ENCODE peak calls at places on chromosome 3, in five cellular contexts. K is GM12864, G is fibroblast of pulmonary artery, F is fibroblast of mammary gland, N is sigmoid colon. V is an unnamed sample.

GRCh38 chr3:12292770-12293169 is 3.9 kb downstream of the PPARG start:
- DNase-seq in K (no peak), G (no peak), F (no peak), N (no peak), V (no peak)

GRCh38 chr3:183444748-183445147 is 16.3 kb upstream of the MCF2L2 start:
- DNase-seq in K (no peak), G (no peak), F (no peak), N (no peak), V (no peak)

GRCh38 chr3:17639765-17640164 is 102.7 kb downstream of the TBC1D5 start:
- DNase-seq in K (no peak), G (peak), F (peak), N (no peak), V (no peak)

GRCh38 chr3:104908761-104909160 is 457.9 kb upstream of the ALCAM start:
- DNase-seq in K (no peak), G (peak), F (no peak), N (no peak), V (no peak)

GRCh38 chr3:98772022-98772421 is 8.9 kb downstream of the ST3GAL6 start:
- DNase-seq in K (no peak), G (no peak), F (no peak), N (no peak), V (no peak)

GRCh38 chr3:11434017-11434526 is 161.9 kb downstream of the ATG7 start:
- DNase-seq in K (no peak), G (peak), F (peak), N (peak), V (no peak)

GRCh38 chr3:36944012-36944640 is 728 bp downstream of the TRANK1 start:
- DNase-seq in K (no peak), G (peak), F (peak), N (peak), V (peak)

GRCh38 chr3:73955671-73956070 is 330.9 kb upstream of the PDZRN3 start:
- DNase-seq in K (no peak), G (no peak), F (no peak), N (no peak), V (no peak)

GRCh38 chr3:142448424-142448823 is 587 bp upstream of the XRN1 start:
- DNase-seq in K (no peak), G (no peak), F (no peak), N (no peak), V (no peak)

GRCh38 chr3:157793745-157794144 is 290.5 kb upstream of the VEPH1 start:
- DNase-seq in K (no peak), G (no peak), F (no peak), N (no peak), V (no peak)

GRCh38 chr3:136149569-136150136 is 46.5 kb downstream of the MSL2 start:
- DNase-seq in K (no peak), G (peak), F (peak), N (no peak), V (no peak)

GRCh38 chr3:62562596-62562995 is 189.2 kb upstream of the FEZF2 start:
- DNase-seq in K (no peak), G (peak), F (peak), N (no peak), V (no peak)

GRCh38 chr3:8739757-8740508 is 6.3 kb downstream of the CAV3 start:
- DNase-seq in K (no peak), G (peak), F (peak), N (no peak), V (no peak)

GRCh38 chr3:13401149-13401548 is 19.0 kb downstream of the NUP210 start:
- DNase-seq in K (no peak), G (no peak), F (no peak), N (no peak), V (no peak)

GRCh38 chr3:23484386-23484785 is 281.3 kb downstream of the UBE2E2 start:
- DNase-seq in K (no peak), G (peak), F (no peak), N (no peak), V (no peak)

GRCh38 chr3:28077566-28077965 is 163.9 kb upstream of the CMC1 start:
- DNase-seq in K (no peak), G (peak), F (peak), N (no peak), V (no peak)

GRCh38 chr3:143507735-143508580 is 340.3 kb downstream of the SLC9A9 start:
- DNase-seq in K (no peak), G (peak), F (peak), N (no peak), V (no peak)

GRCh38 chr3:185502987-185503386 is 4.2 kb upstream of the TMEM41A start:
- DNase-seq in K (no peak), G (no peak), F (no peak), N (no peak), V (no peak)

GRCh38 chr3:170642882-170643601 is 57.2 kb upstream of the SLC7A14 start:
- DNase-seq in K (no peak), G (no peak), F (no peak), N (no peak), V (no peak)

GRCh38 chr3:61924065-61924740 is 362.8 kb downstream of the PTPRG start:
- DNase-seq in K (no peak), G (no peak), F (no peak), N (no peak), V (no peak)

DNA sequence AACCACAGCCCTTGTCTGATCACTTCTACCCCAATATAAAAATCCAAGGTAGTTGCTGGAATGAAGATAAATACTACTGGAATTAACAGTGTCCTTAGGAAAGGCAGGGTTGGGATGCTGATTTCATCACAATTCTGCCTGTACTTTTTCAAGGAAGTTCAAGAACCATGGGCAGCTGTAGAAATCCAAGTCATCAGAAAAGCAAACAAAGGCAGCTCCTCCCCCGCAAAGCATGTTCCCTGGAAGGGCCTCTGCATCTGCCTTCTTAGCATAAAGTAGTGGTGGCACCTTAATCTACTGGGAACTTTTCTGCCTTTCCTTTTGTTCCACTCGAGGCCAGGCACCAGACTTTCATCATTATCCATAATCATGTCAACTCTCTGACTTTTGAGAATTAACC is 54.4 kb downstream of the ERC2 start:
- DNase-seq in K (no peak), G (peak), F (no peak), N (no peak), V (no peak)
- TF ChIP-seq CTCF in K (no peak), G (no peak), F (no peak), N (no peak), V (no peak)

DNA sequence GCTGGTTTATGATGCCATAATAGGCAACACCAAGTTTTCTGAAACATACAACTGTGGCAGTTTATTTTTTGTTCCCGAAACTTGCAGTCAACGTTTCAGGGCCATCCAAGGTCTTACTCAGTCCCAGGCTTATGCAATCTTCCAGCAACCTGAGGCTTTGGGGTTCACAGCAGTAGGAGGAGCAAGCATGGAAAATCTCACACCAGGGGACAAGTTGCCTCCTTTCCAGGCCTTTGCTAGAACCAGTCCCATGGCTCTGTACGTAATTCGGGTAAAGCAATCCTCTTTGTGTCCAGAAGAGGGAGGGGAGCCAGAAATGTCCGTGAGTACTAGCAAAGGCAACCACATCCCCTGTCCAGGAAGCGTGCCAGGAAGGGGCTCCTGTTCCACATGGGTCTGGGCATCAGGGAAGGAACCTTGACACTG is 4.7 kb upstream of the FAM240A start:
- DNase-seq in K (no peak), G (no peak), F (peak), N (no peak), V (no peak)
- TF ChIP-seq CTCF in K (peak), G (peak), F (peak), N (no peak), V (no peak)

GRCh38 chr3:128549283-128550112 is 56.5 kb upstream of the GATA2 start:
- DNase-seq in K (no peak), G (peak), F (peak), N (no peak), V (no peak)

GRCh38 chr3:128550113-128550440 is 57.1 kb upstream of the GATA2 start:
- DNase-seq in K (no peak), G (no peak), F (no peak), N (no peak), V (no peak)

GRCh38 chr3:128551464-128551863 is 58.5 kb upstream of the GATA2 start:
- DNase-seq in K (no peak), G (no peak), F (no peak), N (no peak), V (no peak)

GRCh38 chr3:128551872-128552271 is 58.9 kb upstream of the GATA2 start:
- DNase-seq in K (no peak), G (peak), F (no peak), N (no peak), V (no peak)

GRCh38 chr3:128550471-128551126 is 57.6 kb upstream of the GATA2 start:
- DNase-seq in K (no peak), G (no peak), F (no peak), N (no peak), V (no peak)
- TF ChIP-seq CTCF in K (no peak), G (no peak), F (no peak), N (no peak), V (no peak)

DNA sequence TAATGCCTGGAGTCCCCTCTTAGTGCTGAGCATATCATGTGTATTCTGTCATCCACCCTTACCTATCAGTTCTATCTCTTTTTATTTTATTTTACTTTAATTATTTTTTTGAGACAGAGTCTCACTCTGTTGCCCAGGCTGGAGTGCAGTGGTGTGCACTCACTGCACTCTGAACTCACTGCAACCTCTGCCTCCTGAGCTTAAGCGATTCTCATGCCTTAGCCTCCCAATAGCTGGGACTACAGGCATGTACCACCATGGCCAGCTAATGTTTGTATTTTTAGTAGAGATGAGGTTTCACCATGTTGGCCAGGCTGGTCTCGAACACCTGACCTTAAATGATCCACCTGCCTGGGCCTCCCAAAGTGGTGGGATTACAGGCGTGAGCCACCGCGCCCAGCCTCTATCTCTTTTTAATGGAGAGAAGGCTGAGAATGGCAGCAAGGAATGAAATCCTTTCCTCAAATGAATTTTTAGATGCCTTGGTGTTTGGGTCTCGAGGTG is 11.4 kb downstream of the SACM1L start:
- DNase-seq in K (no peak), G (no peak), F (no peak), N (no peak), V (no peak)
- TF ChIP-seq CTCF in K (no peak), G (no peak), F (no peak), N (no peak), V (no peak)

DNA sequence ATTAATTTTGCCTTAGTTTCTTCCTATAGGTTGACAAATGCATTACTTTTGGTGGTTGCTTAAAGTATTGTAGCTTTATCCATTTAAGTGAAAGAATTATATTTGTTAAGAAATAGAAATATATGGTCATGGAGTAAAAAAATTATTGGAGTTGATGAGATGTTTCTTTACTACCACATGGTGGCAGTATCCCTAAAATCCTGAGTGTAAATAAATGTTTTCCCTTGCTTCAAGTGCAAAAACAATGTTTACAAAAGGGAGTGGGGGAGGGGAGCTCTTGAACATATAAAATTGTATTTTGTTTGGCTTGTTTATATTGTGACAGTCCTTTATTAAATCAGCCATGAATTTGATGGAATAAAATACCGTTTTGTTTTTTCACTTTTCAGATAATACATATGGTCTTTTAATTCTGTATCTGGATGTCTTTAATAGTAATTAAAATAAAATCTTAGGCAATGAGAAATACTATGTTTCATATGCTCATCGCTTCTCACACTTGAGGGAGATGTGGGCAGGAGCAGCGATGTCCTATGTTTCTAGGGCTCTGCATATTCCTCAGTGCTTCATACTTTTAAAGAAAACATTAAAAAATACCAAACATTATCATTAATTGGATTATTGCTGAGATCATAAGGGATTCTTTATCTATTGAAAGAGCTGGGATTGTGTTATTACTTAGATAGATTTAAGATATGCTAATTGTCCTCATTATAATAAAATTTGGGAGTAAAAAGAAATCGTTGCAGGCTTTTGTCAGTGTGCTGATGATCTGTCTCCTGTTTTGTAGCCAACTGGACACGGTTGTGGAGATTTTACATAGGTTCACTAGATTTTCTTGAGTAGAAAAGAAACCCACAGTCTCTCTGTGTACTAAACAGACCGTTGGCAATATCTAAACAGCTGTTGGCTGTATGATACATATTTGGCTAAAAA is 349.7 kb downstream of the TUSC7 start:
- DNase-seq in K (no peak), G (peak), F (peak), N (no peak), V (no peak)
- TF ChIP-seq CTCF in K (peak), G (peak), F (peak), N (peak), V (no peak)

GRCh38 chr3:188686319-188686718 is 485.5 kb upstream of the TPRG1 start:
- DNase-seq in K (no peak), G (no peak), F (no peak), N (no peak), V (no peak)

GRCh38 chr3:188689101-188689574 is 482.6 kb upstream of the TPRG1 start:
- DNase-seq in K (no peak), G (peak), F (peak), N (no peak), V (no peak)

GRCh38 chr3:188690076-188690475 is 481.7 kb upstream of the TPRG1 start:
- DNase-seq in K (no peak), G (no peak), F (no peak), N (no peak), V (no peak)

GRCh38 chr3:188685789-188686188 is 486.0 kb upstream of the TPRG1 start:
- DNase-seq in K (no peak), G (no peak), F (no peak), N (no peak), V (no peak)

DNA sequence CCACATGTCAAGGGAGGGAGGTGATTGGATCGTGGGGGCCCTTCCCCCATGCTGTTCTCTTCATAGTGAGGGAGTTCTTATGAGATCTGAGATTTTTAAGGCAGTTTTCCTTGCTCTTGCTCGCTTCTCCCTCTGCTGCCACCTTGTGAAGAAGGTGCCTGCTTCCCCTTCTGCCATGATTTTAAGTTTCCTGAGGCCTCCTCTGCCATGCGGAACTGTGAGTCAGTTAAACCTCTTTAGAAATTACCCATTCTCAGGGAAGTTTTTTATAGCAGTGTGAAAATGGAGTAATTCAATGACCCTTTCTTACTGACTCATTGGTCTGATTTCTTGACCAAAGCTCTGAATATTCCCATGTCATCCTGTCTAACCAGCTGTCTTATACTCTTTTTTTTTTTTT is 484.4 kb upstream of the TPRG1 start:
- DNase-seq in K (no peak), G (peak), F (peak), N (no peak), V (no peak)
- TF ChIP-seq CTCF in K (no peak), G (peak), F (peak), N (no peak), V (no peak)

GRCh38 chr3:112654979-112655378 is 14.0 kb upstream of the CCDC80 start:
- DNase-seq in K (no peak), G (no peak), F (no peak), N (no peak), V (no peak)
- TF ChIP-seq CTCF in K (peak), G (peak), F (peak), N (no peak), V (no peak)

GRCh38 chr3:161291191-161291901 is 70.2 kb downstream of the NMD3 start:
- DNase-seq in K (no peak), G (no peak), F (no peak), N (no peak), V (no peak)
- TF ChIP-seq CTCF in K (no peak), G (no peak), F (no peak), N (no peak), V (no peak)

GRCh38 chr3:79490165-79491028 is 277.4 kb downstream of the ROBO1 start:
- DNase-seq in K (no peak), G (peak), F (peak), N (peak), V (no peak)
- TF ChIP-seq CTCF in K (no peak), G (peak), F (peak), N (no peak), V (no peak)

V was measured in GM20000.